ENCODE peak calls at places on chromosomes 4 and X, in six cellular contexts. M is K562, I is SK-N-SH, V is HCT116, Z is HepG2, S is GM12878. F is an unnamed sample.

GRCh38 chrX:22629105-22629725 is 356.5 kb downstream of the CBLL2 start:
- DNase-seq in M (no peak), I (no peak), V (no peak), Z (no peak), S (no peak), F (no peak)

GRCh38 chr4:75169020-75169814 is 236.3 kb downstream of the PARM1 start:
- DNase-seq in M (no peak), I (no peak), V (no peak), Z (no peak), S (no peak), F (no peak)

GRCh38 chr4:2837904-2838496 is 5.6 kb upstream of the ADD1 start:
- DNase-seq in M (no peak), I (peak; percentile 30), V (no peak), Z (no peak), S (no peak), F (no peak)

GRCh38 chr4:175998782-175999181 is 66.9 kb upstream of the WDR17 start:
- DNase-seq in M (no peak), I (no peak), V (peak; percentile 47), Z (no peak), S (no peak), F (peak; percentile 48)

GRCh38 chr4:128846063-128846462 is 36.6 kb downstream of the JADE1 start:
- DNase-seq in M (no peak), I (no peak), V (no peak), Z (no peak), S (no peak), F (no peak)

GRCh38 chr4:169485791-169486742 is 126.3 kb downstream of the NEK1 start:
- DNase-seq in M (peak; percentile 45), I (peak; percentile 43), V (peak; percentile 49), Z (peak; percentile 36), S (peak; percentile 68), F (peak; percentile 23)

GRCh38 chr4:3254302-3255131 is 5.6 kb downstream of the MSANTD1 start:
- DNase-seq in M (no peak), I (no peak), V (no peak), Z (no peak), S (no peak), F (no peak)

GRCh38 chrX:112820364-112821308 is 20.0 kb downstream of the AMOT start:
- DNase-seq in M (no peak), I (no peak), V (no peak), Z (no peak), S (no peak), F (no peak)

GRCh38 chr4:166146806-166147540 is 273.9 kb downstream of the TLL1 start:
- DNase-seq in M (no peak), I (no peak), V (no peak), Z (no peak), S (no peak), F (no peak)

GRCh38 chr4:149914101-149914500 is 98.5 kb upstream of the IQCM start:
- DNase-seq in M (no peak), I (no peak), V (no peak), Z (no peak), S (no peak), F (no peak)

GRCh38 chr4:19831644-19832285 is 419.9 kb upstream of the SLIT2 start:
- DNase-seq in M (no peak), I (no peak), V (no peak), Z (no peak), S (no peak), F (no peak)

GRCh38 chr4:168656055-168656660 is 159.3 kb downstream of the PALLD start:
- DNase-seq in M (no peak), I (no peak), V (no peak), Z (no peak), S (no peak), F (no peak)

GRCh38 chr4:16037901-16038300 is 45.9 kb downstream of the PROM1 start:
- DNase-seq in M (no peak), I (no peak), V (no peak), Z (no peak), S (no peak), F (no peak)

GRCh38 chr4:110132822-110133719 is 65.3 kb downstream of the ELOVL6 start:
- DNase-seq in M (no peak), I (no peak), V (no peak), Z (peak; percentile 44), S (no peak), F (no peak)

GRCh38 chr4:55635760-55636621 is at the start of gene NMU:
- DNase-seq in M (peak; percentile 89), I (peak; percentile 87), V (peak; percentile 67), Z (peak; percentile 13), S (no peak), F (no peak)

GRCh38 chrX:103685396-103685795 is 1.1 kb downstream of the MORF4L2 start:
- DNase-seq in M (peak; percentile 23), I (peak; percentile 28), V (no peak), Z (no peak), S (no peak), F (no peak)

GRCh38 chrX:15224747-15225146 is 45.1 kb downstream of the ASB9 start:
- DNase-seq in M (no peak), I (no peak), V (no peak), Z (no peak), S (no peak), F (no peak)

GRCh38 chr4:30402276-30402675 is 317.9 kb upstream of the PCDH7 start:
- DNase-seq in M (no peak), I (no peak), V (no peak), Z (no peak), S (no peak), F (no peak)

GRCh38 chr4:67988986-67989385 is 25.7 kb upstream of the TMPRSS11A start:
- DNase-seq in M (no peak), I (no peak), V (no peak), Z (no peak), S (no peak), F (no peak)

GRCh38 chr4:173411106-173411703 is 12.3 kb upstream of the SCRG1 start:
- DNase-seq in M (no peak), I (no peak), V (no peak), Z (no peak), S (no peak), F (no peak)

GRCh38 chr4:148495463-148495862 is 53.2 kb upstream of the NR3C2 start:
- DNase-seq in M (no peak), I (no peak), V (no peak), Z (no peak), S (no peak), F (no peak)

GRCh38 chr4:140343303-140343702 is 30.1 kb upstream of the SCOC start:
- DNase-seq in M (no peak), I (no peak), V (peak; percentile 31), Z (no peak), S (no peak), F (no peak)

GRCh38 chr4:5638976-5639375 is 69.4 kb downstream of the EVC2 start:
- DNase-seq in M (no peak), I (no peak), V (no peak), Z (no peak), S (no peak), F (no peak)

GRCh38 chr4:91220315-91220714 is 1083.5 kb upstream of the GRID2 start:
- DNase-seq in M (no peak), I (no peak), V (no peak), Z (no peak), S (no peak), F (no peak)

GRCh38 chr4:110508827-110509446 is 33.0 kb downstream of the ENPEP start:
- DNase-seq in M (peak; percentile 33), I (peak; percentile 24), V (no peak), Z (no peak), S (no peak), F (no peak)

GRCh38 chr4:52868138-52868537 is 6.0 kb downstream of the RASL11B start:
- DNase-seq in M (peak; percentile 12), I (peak; percentile 60), V (no peak), Z (no peak), S (no peak), F (no peak)

GRCh38 chr4:152535236-152535902 is 523 bp downstream of the FBXW7 start:
- DNase-seq in M (peak; percentile 23), I (peak; percentile 64), V (no peak), Z (no peak), S (no peak), F (no peak)

GRCh38 chr4:165326831-165327210 is 648 bp upstream of the MSMO1 start:
- DNase-seq in M (peak; percentile 64), I (peak; percentile 41), V (no peak), Z (peak; percentile 57), S (no peak), F (no peak)

DNA sequence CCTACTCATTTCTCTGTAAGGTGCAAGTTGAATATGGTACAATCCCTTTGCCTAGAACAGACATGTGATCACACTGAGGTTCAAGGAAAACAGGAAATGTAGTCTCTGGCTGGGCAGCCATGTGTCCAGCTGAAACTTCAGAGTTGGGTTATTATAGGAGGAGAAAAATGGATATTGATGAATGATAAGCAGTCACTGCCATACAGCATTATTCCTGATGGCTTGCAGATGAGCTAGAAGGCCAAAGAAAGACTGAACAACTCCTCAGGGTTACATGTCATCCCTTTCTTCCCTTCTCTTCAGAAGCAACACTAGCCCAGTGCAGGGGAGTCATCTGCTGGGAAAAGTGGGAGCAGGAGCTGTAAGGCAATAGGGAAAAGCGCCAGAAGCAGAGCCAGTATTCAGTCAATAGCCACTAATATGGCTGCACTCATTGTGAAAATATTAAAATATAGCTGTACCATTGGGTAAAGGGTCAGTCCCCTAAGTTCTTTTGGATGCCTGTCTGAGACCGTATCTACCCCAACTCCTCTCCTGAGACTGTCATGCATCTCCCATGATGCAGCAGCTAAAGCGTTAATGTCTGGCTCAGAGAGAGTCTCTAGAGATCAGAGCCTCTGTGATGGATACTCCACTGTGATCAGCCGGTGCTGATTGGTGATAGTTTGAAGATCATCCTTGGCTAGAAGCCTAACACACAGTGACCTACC is 20.5 kb downstream of the PHOX2B start:
- DNase-seq in M (no peak), I (no peak), V (no peak), Z (no peak), S (no peak), F (no peak)
- H3K9ac ChIP-seq in M (no peak overlapping the region), I (no peak overlapping the region), V (no peak overlapping the region), Z (no peak overlapping the region), S (no peak overlapping the region), F (no peak overlapping the region)

GRCh38 chr4:38254825-38255224 is 294.6 kb downstream of the PTTG2 start:
- DNase-seq in M (no peak), I (no peak), V (no peak), Z (no peak), S (no peak), F (no peak)

DNA sequence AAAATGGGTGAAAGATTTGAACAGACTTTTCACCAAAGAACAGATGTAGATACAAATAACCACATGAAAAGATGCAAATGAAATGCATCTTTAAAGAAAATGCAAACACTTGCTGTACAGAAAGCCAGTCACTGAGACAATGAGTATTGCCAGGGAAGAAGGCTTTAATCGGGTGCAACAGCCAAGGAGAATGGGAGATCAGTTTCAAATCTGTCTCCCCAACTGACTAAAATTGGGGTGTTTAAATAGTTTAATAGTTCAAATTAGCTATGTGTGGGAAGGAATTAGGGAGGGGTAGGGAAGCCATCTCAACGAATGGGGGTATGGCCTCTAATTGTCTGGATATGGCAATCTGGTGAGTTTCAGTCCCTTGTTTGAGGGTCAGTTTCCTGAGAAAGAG is 295.4 kb downstream of the PTTG2 start:
- DNase-seq in M (peak; percentile 23), I (no peak), V (no peak), Z (no peak), S (no peak), F (no peak)
- TF ChIP-seq YY1 in M (no peak), I (no peak), V (no peak), Z (no peak), S (no peak), F (no peak)

GRCh38 chr4:7753271-7753670 is 186.4 kb downstream of the AFAP1 start:
- DNase-seq in M (no peak), I (no peak), V (no peak), Z (no peak), S (no peak), F (no peak)
- H3K9ac ChIP-seq in M (no peak overlapping the region), I (no peak overlapping the region), V (no peak overlapping the region), Z (no peak overlapping the region), S (no peak overlapping the region), F (no peak overlapping the region)

GRCh38 chr4:47274931-47275330 is 188.6 kb downstream of the COMMD8 start:
- DNase-seq in M (no peak), I (no peak), V (no peak), Z (peak; percentile 5), S (no peak), F (no peak)
- TF ChIP-seq YY1 in M (no peak), I (no peak), V (no peak), Z (no peak), S (no peak), F (no peak)

F was measured in NT2/D1.